ENCODE peak calls at places on chromosome 10, in five cellular contexts. One of them, this sample, is unnamed.

GRCh38 chr10:89062861-89063260 is 72.3 kb downstream of the FAS start:
- DNase-seq in EL: no peak
- DNase-seq in PC-9: no peak
- DNase-seq in left cardiac atrium: peak; percentile 74
- DNase-seq in CD8-positive, alpha-beta T cell: no peak
- DNase-seq in this sample: peak; percentile 83

GRCh38 chr10:24382045-24382444 is 173.1 kb downstream of the KIAA1217 start:
- DNase-seq in EL: no peak
- DNase-seq in PC-9: no peak
- DNase-seq in left cardiac atrium: no peak
- DNase-seq in CD8-positive, alpha-beta T cell: no peak
- DNase-seq in this sample: no peak

GRCh38 chr10:3708830-3709229 is 76.2 kb downstream of the KLF6 start:
- DNase-seq in EL: no peak
- DNase-seq in PC-9: no peak
- DNase-seq in left cardiac atrium: no peak
- DNase-seq in CD8-positive, alpha-beta T cell: no peak
- DNase-seq in this sample: no peak

GRCh38 chr10:89478739-89479116 is 56.7 kb downstream of the SLC16A12 start:
- DNase-seq in EL: no peak
- DNase-seq in PC-9: no peak
- DNase-seq in left cardiac atrium: no peak
- DNase-seq in CD8-positive, alpha-beta T cell: no peak
- DNase-seq in this sample: no peak

GRCh38 chr10:88168171-88169036 is 305.0 kb downstream of the PTEN start:
- DNase-seq in EL: no peak
- DNase-seq in PC-9: no peak
- DNase-seq in left cardiac atrium: no peak
- DNase-seq in CD8-positive, alpha-beta T cell: no peak
- DNase-seq in this sample: no peak

GRCh38 chr10:33422779-33423520 is 88.5 kb upstream of the NRP1 start:
- DNase-seq in EL: no peak
- DNase-seq in PC-9: no peak
- DNase-seq in left cardiac atrium: no peak
- DNase-seq in CD8-positive, alpha-beta T cell: no peak
- DNase-seq in this sample: no peak

GRCh38 chr10:15630353-15630752 is 89.4 kb downstream of the ITGA8 start:
- DNase-seq in EL: no peak
- DNase-seq in PC-9: no peak
- DNase-seq in left cardiac atrium: no peak
- DNase-seq in CD8-positive, alpha-beta T cell: no peak
- DNase-seq in this sample: no peak

GRCh38 chr10:69397972-69398371 is 18.7 kb downstream of the TACR2 start:
- DNase-seq in EL: no peak
- DNase-seq in PC-9: no peak
- DNase-seq in left cardiac atrium: no peak
- DNase-seq in CD8-positive, alpha-beta T cell: no peak
- DNase-seq in this sample: no peak

GRCh38 chr10:36283827-36284226 is 641.7 kb upstream of the FZD8 start:
- DNase-seq in EL: no peak
- DNase-seq in PC-9: no peak
- DNase-seq in left cardiac atrium: no peak
- DNase-seq in CD8-positive, alpha-beta T cell: no peak
- DNase-seq in this sample: no peak

GRCh38 chr10:77744249-77744648 is 106.6 kb upstream of the KCNMA1 start:
- DNase-seq in EL: peak; percentile 48
- DNase-seq in PC-9: peak; percentile 50
- DNase-seq in left cardiac atrium: no peak
- DNase-seq in CD8-positive, alpha-beta T cell: no peak
- DNase-seq in this sample: no peak

GRCh38 chr10:117268907-117269306 is 28.0 kb downstream of the SLC18A2 start:
- DNase-seq in EL: no peak
- DNase-seq in PC-9: no peak
- DNase-seq in left cardiac atrium: no peak
- DNase-seq in CD8-positive, alpha-beta T cell: no peak
- DNase-seq in this sample: no peak

GRCh38 chr10:78838141-78838540 is 230.6 kb upstream of the ZMIZ1 start:
- DNase-seq in EL: no peak
- DNase-seq in PC-9: no peak
- DNase-seq in left cardiac atrium: no peak
- DNase-seq in CD8-positive, alpha-beta T cell: no peak
- DNase-seq in this sample: no peak

GRCh38 chr10:91296471-91296870 is 76.0 kb downstream of the PCGF5 start:
- DNase-seq in EL: peak; percentile 43
- DNase-seq in PC-9: peak; percentile 36
- DNase-seq in left cardiac atrium: no peak
- DNase-seq in CD8-positive, alpha-beta T cell: no peak
- DNase-seq in this sample: no peak

GRCh38 chr10:11439523-11440053 is 171.9 kb downstream of the USP6NL start:
- DNase-seq in EL: no peak
- DNase-seq in PC-9: no peak
- DNase-seq in left cardiac atrium: no peak
- DNase-seq in CD8-positive, alpha-beta T cell: no peak
- DNase-seq in this sample: no peak

GRCh38 chr10:17882557-17882956 is 69.2 kb upstream of the SLC39A12 start:
- DNase-seq in EL: no peak
- DNase-seq in PC-9: no peak
- DNase-seq in left cardiac atrium: no peak
- DNase-seq in CD8-positive, alpha-beta T cell: no peak
- DNase-seq in this sample: no peak

GRCh38 chr10:68239596-68240150 is 7.8 kb upstream of the ATOH7 start:
- DNase-seq in EL: no peak
- DNase-seq in PC-9: no peak
- DNase-seq in left cardiac atrium: no peak
- DNase-seq in CD8-positive, alpha-beta T cell: no peak
- DNase-seq in this sample: no peak

GRCh38 chr10:113493943-113494342 is 58.9 kb upstream of the HABP2 start:
- DNase-seq in EL: peak; percentile 33
- DNase-seq in PC-9: peak; percentile 40
- DNase-seq in left cardiac atrium: no peak
- DNase-seq in CD8-positive, alpha-beta T cell: no peak
- DNase-seq in this sample: no peak

GRCh38 chr10:77723376-77723775 is 85.8 kb upstream of the KCNMA1 start:
- DNase-seq in EL: no peak
- DNase-seq in PC-9: no peak
- DNase-seq in left cardiac atrium: no peak
- DNase-seq in CD8-positive, alpha-beta T cell: no peak
- DNase-seq in this sample: no peak

GRCh38 chr10:12377891-12378290 is 28.5 kb downstream of the CAMK1D start:
- DNase-seq in EL: no peak
- DNase-seq in PC-9: no peak
- DNase-seq in left cardiac atrium: no peak
- DNase-seq in CD8-positive, alpha-beta T cell: no peak
- DNase-seq in this sample: no peak

GRCh38 chr10:102492983-102493382 is 9.5 kb downstream of the ACTR1A start:
- DNase-seq in EL: no peak
- DNase-seq in PC-9: no peak
- DNase-seq in left cardiac atrium: no peak
- DNase-seq in CD8-positive, alpha-beta T cell: no peak
- DNase-seq in this sample: no peak

GRCh38 chr10:75396861-75397570 is 4.5 kb downstream of the ZNF503 start:
- DNase-seq in EL: no peak
- DNase-seq in PC-9: peak; percentile 25
- DNase-seq in left cardiac atrium: peak; percentile 43
- DNase-seq in CD8-positive, alpha-beta T cell: no peak
- DNase-seq in this sample: peak; percentile 57